ENCODE peak calls at places on chromosomes 1 and 21, in seven cellular contexts. G, K, R, F, S, P and L are unnamed samples.

GRCh38 chr1:46487818-46488218 is 1.8 kb upstream of the DMBX1 start:
- DNase-seq in G (no peak), K (no peak), R (no peak), F (peak; percentile 42), S (no peak), P (no peak), L (peak; percentile 18)

GRCh38 chr1:164733070-164733469 is 174.1 kb downstream of the PBX1 start:
- DNase-seq in G (no peak), K (no peak), R (no peak), F (no peak), S (no peak), P (peak; percentile 76), L (peak; percentile 86)

GRCh38 chr1:196361112-196361714 is 247.0 kb downstream of the KCNT2 start:
- DNase-seq in G (no peak), K (no peak), R (no peak), F (no peak), S (no peak), P (no peak), L (peak; percentile 58)

GRCh38 chr21:35953570-35953969 is 106.8 kb downstream of the SETD4 start:
- DNase-seq in G (no peak), K (peak; percentile 85), R (no peak), F (no peak), S (no peak), P (peak; percentile 8), L (no peak)

GRCh38 chr1:3690282-3691065 is 38.2 kb downstream of the TP73 start:
- DNase-seq in G (no peak), K (no peak), R (no peak), F (no peak), S (no peak), P (no peak), L (no peak)

GRCh38 chr1:211643324-211644212 is 31.9 kb downstream of the NEK2 start:
- DNase-seq in G (no peak), K (peak; percentile 93), R (no peak), F (peak; percentile 72), S (no peak), P (peak; percentile 37), L (no peak)

GRCh38 chr1:70922196-70922595 is 125.4 kb downstream of the PTGER3 start:
- DNase-seq in G (no peak), K (no peak), R (no peak), F (no peak), S (no peak), P (peak; percentile 2), L (no peak)

GRCh38 chr1:1068077-1068373 is 6.1 kb downstream of the RNF223 start:
- DNase-seq in G (no peak), K (no peak), R (no peak), F (no peak), S (no peak), P (no peak), L (no peak)

GRCh38 chr1:18198240-18198639 is 90.6 kb downstream of the IGSF21 start:
- DNase-seq in G (no peak), K (no peak), R (peak; percentile 15), F (no peak), S (no peak), P (no peak), L (no peak)

GRCh38 chr1:209875510-209875909 is 47.7 kb downstream of the UTP25 start:
- DNase-seq in G (no peak), K (no peak), R (no peak), F (peak; percentile 44), S (no peak), P (peak; percentile 92), L (peak; percentile 53)
- TF ChIP-seq CTCF in G (no peak), K (no peak), R (no peak), F (peak; percentile 71), S (peak; percentile 69), P (peak; percentile 60), L (peak; percentile 51)

GRCh38 chr1:6396998-6397397 is 3.4 kb upstream of the ACOT7 start:
- DNase-seq in G (peak; percentile 4), K (no peak), R (no peak), F (no peak), S (no peak), P (no peak), L (no peak)
- H3K4me3 ChIP-seq in G (no peak overlapping the region), K (no peak overlapping the region), R (no peak overlapping the region), F (no peak overlapping the region), S (no peak overlapping the region), P (no peak overlapping the region), L (no peak overlapping the region)

GRCh38 chr1:206469933-206470691 is at the start of gene IKBKE:
- DNase-seq in G (no peak), K (peak; percentile 74), R (peak; percentile 34), F (peak; percentile 67), S (no peak), P (peak; percentile 78), L (peak; percentile 69)
- TF ChIP-seq CTCF in G (peak; percentile 27), K (peak; percentile 29), R (no peak), F (peak; percentile 44), S (peak; percentile 50), P (peak; percentile 42), L (peak; percentile 33)

GRCh38 chr1:68291763-68292384 is 59.6 kb upstream of the WLS start:
- DNase-seq in G (no peak), K (peak; percentile 29), R (no peak), F (no peak), S (no peak), P (peak; percentile 14), L (peak; percentile 41)
- H3K4me3 ChIP-seq in G (no peak overlapping the region), K (no peak overlapping the region), R (no peak overlapping the region), F (no peak overlapping the region), S (no peak overlapping the region), P (no peak overlapping the region), L (no peak overlapping the region)

GRCh38 chr1:181135462-181135781 is 46.9 kb downstream of the IER5 start:
- DNase-seq in G (no peak), K (no peak), R (no peak), F (no peak), S (no peak), P (no peak), L (peak; percentile 48)
- TF ChIP-seq CTCF in G (peak; percentile 27), K (peak; percentile 29), R (no peak), F (peak; percentile 20), S (peak; percentile 68), P (peak; percentile 29), L (peak; percentile 30)

DNA sequence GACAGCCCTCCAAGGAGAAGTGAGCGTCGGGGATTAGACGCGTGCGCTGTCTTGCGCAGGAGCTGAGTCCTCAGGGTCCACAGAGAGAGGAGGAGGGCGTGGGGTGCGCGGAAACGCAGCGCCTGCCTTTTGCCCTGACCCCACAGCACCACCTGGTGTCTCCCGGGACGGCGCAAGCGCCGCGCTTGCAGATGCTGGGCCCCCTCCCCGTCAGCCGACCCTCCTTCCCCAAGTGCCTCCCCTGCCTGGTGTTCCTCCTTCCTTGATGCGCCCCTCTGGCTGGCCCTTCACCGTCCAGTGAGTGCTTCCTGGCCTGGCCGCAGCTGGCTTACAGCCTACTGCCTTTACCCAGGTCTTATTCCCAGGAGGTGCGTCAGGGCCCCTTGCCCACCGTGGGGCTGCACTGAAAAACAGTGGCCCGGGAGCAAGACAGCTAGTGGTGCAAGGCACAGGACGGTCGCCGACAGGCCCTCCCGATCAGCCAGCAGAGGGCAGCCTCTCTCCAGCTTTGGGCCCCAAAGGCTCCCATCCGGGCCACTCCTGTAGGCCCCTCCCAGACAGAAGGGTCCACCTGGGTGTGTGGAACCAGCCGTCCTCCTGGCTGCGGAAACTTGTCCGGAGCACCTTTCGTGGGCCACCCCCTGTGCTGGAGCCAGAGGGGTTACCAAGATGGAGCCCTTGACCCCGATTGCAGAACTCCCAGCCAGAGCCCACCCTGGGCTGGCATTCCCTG is 12.9 kb upstream of the PHLDA3 start:
- DNase-seq in G (peak; percentile 93), K (peak; percentile 87), R (peak; percentile 93), F (peak; percentile 94), S (no peak), P (peak; percentile 82), L (peak; percentile 79)
- H3K4me3 ChIP-seq in G (peak overlapping the region; percentile 13), K (peak overlapping the region; percentile 15), R (peak overlapping the region; percentile 18), F (peak overlapping the region; percentile 11), S (no peak overlapping the region), P (no peak overlapping the region), L (peak overlapping the region; percentile 23)

GRCh38 chr1:179251675-179252074 is 22.2 kb upstream of the ABL2 start:
- DNase-seq in G (no peak), K (no peak), R (no peak), F (peak; percentile 46), S (peak; percentile 9), P (peak; percentile 49), L (peak; percentile 63)
- TF ChIP-seq CTCF in G (peak; percentile 52), K (peak; percentile 61), R (no peak), F (peak; percentile 67), S (peak; percentile 55), P (peak; percentile 48), L (peak; percentile 47)

GRCh38 chr21:23886828-23887708 is 1720.2 kb downstream of the MRPL39 start:
- DNase-seq in G (no peak), K (no peak), R (no peak), F (no peak), S (no peak), P (no peak), L (no peak)
- H3K4me3 ChIP-seq in G (no peak overlapping the region), K (no peak overlapping the region), R (no peak overlapping the region), F (no peak overlapping the region), S (no peak overlapping the region), P (no peak overlapping the region), L (no peak overlapping the region)